ENCODE peak calls at places on chromosomes 13 and 19, in ten cellular contexts. E is mucosa of descending colon; W is activated CD4-positive, alpha-beta T cell treated with anti-CD3 and anti-CD28 coated beads, Interleukin-2, amount 10 ng/mL, durations not matched to agents 7 days and 5 days; P is fibroblast of the aortic adventitia; N is tibial artery; T is AG09309; Q is ovary; I is WERI-Rb-1; L is HCEC 1CT; B is dorsolateral prefrontal cortex. D is an unnamed sample.

GRCh38 chr19:46495789-46496099 is at the start of gene PNMA8B:
- DNase-seq in B (peak; percentile 87), N (no peak), E (no peak), W (peak; percentile 29), T (no peak), Q (peak; percentile 82), L (no peak), P (peak; percentile 35), I (peak; percentile 74), D (peak; percentile 55)

GRCh38 chr13:21176982-21177284 is 475 bp downstream of the MRPL57 start:
- DNase-seq in I (no peak), E (no peak), N (no peak), P (no peak), W (no peak), T (no peak), B (peak; percentile 47), L (no peak), Q (no peak), D (no peak)

GRCh38 chr13:97938701-97939475 is 14.6 kb upstream of the IPO5 start:
- DNase-seq in E (no peak), Q (no peak), T (no peak), I (no peak), N (no peak), L (no peak), W (no peak), P (peak; percentile 77), B (no peak), D (no peak)

GRCh38 chr19:6826281-6826920 is 53.9 kb downstream of the VAV1 start:
- DNase-seq in L (no peak), T (no peak), I (no peak), B (no peak), E (no peak), N (no peak), W (no peak), Q (no peak), P (no peak), D (no peak)

GRCh38 chr13:56700324-56700723 is 440.4 kb upstream of the PRR20A start:
- DNase-seq in E (no peak), N (no peak), W (no peak), B (no peak), Q (no peak), T (no peak), L (no peak), I (no peak), P (no peak), D (no peak)

GRCh38 chr19:789473-790052 is 7.7 kb upstream of the PTBP1 start:
- DNase-seq in Q (no peak), I (peak; percentile 53), E (no peak), B (no peak), L (no peak), T (no peak), W (no peak), P (no peak), N (no peak), D (no peak)

GRCh38 chr13:60047943-60048342 is 115.8 kb downstream of the DIAPH3 start:
- DNase-seq in T (no peak), L (no peak), E (no peak), N (no peak), I (no peak), B (no peak), Q (no peak), W (no peak), P (peak; percentile 8), D (no peak)

GRCh38 chr19:34837262-34837661 is 64.2 kb upstream of the ZNF599 start:
- DNase-seq in T (no peak), W (no peak), N (no peak), B (no peak), E (no peak), L (no peak), P (no peak), I (no peak), Q (no peak), D (no peak)

GRCh38 chr13:114248011-114248410 is 13.3 kb downstream of the CDC16 start:
- DNase-seq in L (peak; percentile 7), Q (no peak), B (no peak), N (no peak), E (no peak), I (no peak), T (peak; percentile 52), P (no peak), W (no peak), D (no peak)

GRCh38 chr19:33177417-33177976 is 16.6 kb upstream of the LRP3 start:
- DNase-seq in L (no peak), Q (no peak), I (peak; percentile 79), E (no peak), B (no peak), W (peak; percentile 77), T (no peak), N (no peak), P (no peak), D (no peak)

GRCh38 chr13:113816925-113817859 is 46.7 kb downstream of the GAS6 start:
- DNase-seq in N (peak; percentile 95), E (peak; percentile 94), L (peak; percentile 81), P (peak; percentile 84), B (peak; percentile 76), I (peak; percentile 96), T (peak; percentile 66), W (peak; percentile 93), Q (peak; percentile 85), D (peak; percentile 48)

GRCh38 chr13:44855860-44856259 is 133.4 kb downstream of the NUFIP1 start:
- DNase-seq in E (no peak), P (no peak), I (no peak), B (no peak), L (no peak), Q (no peak), W (no peak), T (no peak), N (no peak), D (no peak)

GRCh38 chr13:75135325-75135825 is 346.6 kb downstream of the TBC1D4 start:
- DNase-seq in W (no peak), L (peak; percentile 95), I (no peak), T (peak; percentile 91), P (peak; percentile 94), Q (no peak), N (no peak), B (no peak), E (no peak), D (no peak)

GRCh38 chr19:55228403-55229031 is at the start of gene TMEM86B:
- DNase-seq in I (no peak), W (no peak), B (no peak), Q (no peak), L (no peak), N (no peak), P (no peak), E (no peak), T (no peak), D (no peak)

GRCh38 chr19:5801796-5802616 is 2.9 kb upstream of the NRTN start:
- DNase-seq in B (no peak), Q (no peak), W (no peak), I (no peak), T (no peak), N (no peak), P (no peak), L (no peak), E (no peak), D (no peak)

GRCh38 chr19:33954686-33955085 is 158.0 kb downstream of the KCTD15 start:
- DNase-seq in W (no peak), B (no peak), T (no peak), I (no peak), E (no peak), L (no peak), Q (no peak), N (no peak), P (no peak), D (no peak)

GRCh38 chr19:32453736-32454135 is 48.2 kb downstream of the DPY19L3 start:
- DNase-seq in L (peak; percentile 53), I (no peak), T (no peak), W (no peak), E (no peak), Q (no peak), B (no peak), N (no peak), P (no peak), D (no peak)

GRCh38 chr19:5394907-5395505 is 54.4 kb upstream of the PTPRS start:
- DNase-seq in E (no peak), Q (no peak), I (no peak), L (no peak), P (no peak), W (no peak), B (no peak), N (no peak), T (no peak), D (no peak)

GRCh38 chr13:73372691-73373627 is 314.2 kb downstream of the KLF5 start:
- DNase-seq in T (no peak), N (no peak), E (no peak), P (no peak), Q (no peak), I (no peak), W (no peak), B (no peak), L (no peak), D (no peak)

GRCh38 chr19:53977991-53978731 is 13.3 kb upstream of the CACNG6 start:
- DNase-seq in E (no peak), W (peak; percentile 12), Q (no peak), B (peak; percentile 91), T (peak; percentile 32), I (peak; percentile 86), L (no peak), N (peak; percentile 48), P (peak; percentile 98), D (peak; percentile 71)

GRCh38 chr13:107376393-107377085 is 808.6 kb upstream of the ARGLU1 start:
- DNase-seq in L (no peak), I (no peak), W (no peak), T (no peak), E (no peak), N (no peak), Q (no peak), P (peak; percentile 43), B (no peak), D (no peak)

D was measured in substantia nigra.